ENCODE peak calls at places on chromosomes 6 and 20, in seven cellular contexts. H is lung, F is left lung, U is tibial artery, P is heart left ventricle, A is adrenal gland, T is fibroblast of lung. J is an unnamed sample. For H3K9me3 and H3K27me3, the result is how much of the 10 kb centered on the place peaks cover.

GRCh38 chr6:13013681-13014550 is 297.3 kb downstream of the PHACTR1 start:
- DNase-seq in H (no peak), F (peak), U (no peak), P (no peak), A (no peak), T (peak), J (peak)

GRCh38 chr6:13559968-13560650 is 14.3 kb upstream of the SIRT5 start:
- DNase-seq in H (no peak), F (no peak), U (no peak), P (no peak), A (no peak), T (no peak), J (no peak)

GRCh38 chr20:32507998-32508774 is 76.9 kb downstream of the NOL4L start:
- DNase-seq in H (no peak), F (peak), U (no peak), P (no peak), A (no peak), T (no peak), J (no peak)

GRCh38 chr20:15359056-15359455 is 1021.6 kb upstream of the FLRT3 start:
- DNase-seq in H (no peak), F (no peak), U (no peak), P (no peak), A (no peak), T (no peak), J (no peak)

GRCh38 chr20:31596831-31597482 is 8.1 kb upstream of the ID1 start:
- DNase-seq in H (no peak), F (no peak), U (no peak), P (no peak), A (no peak), T (no peak), J (no peak)

GRCh38 chr6:48184644-48185043 is 73.6 kb upstream of the PTCHD4 start:
- DNase-seq in H (no peak), F (no peak), U (no peak), P (no peak), A (no peak), T (peak), J (no peak)

GRCh38 chr6:42269553-42269952 is 51.9 kb upstream of the MRPS10 start:
- DNase-seq in H (no peak), F (no peak), U (no peak), P (no peak), A (no peak), T (no peak), J (no peak)

GRCh38 chr6:118992186-118992795 is 57.3 kb upstream of the MCM9 start:
- DNase-seq in H (no peak), F (no peak), U (no peak), P (no peak), A (no peak), T (no peak), J (no peak)

GRCh38 chr20:16201191-16201590 is 372.1 kb downstream of the KIF16B start:
- DNase-seq in H (no peak), F (no peak), U (no peak), P (no peak), A (no peak), T (no peak), J (no peak)

GRCh38 chr6:122995930-122996796 is at the start of gene CLVS2:
- DNase-seq in H (no peak), F (peak), U (no peak), P (no peak), A (no peak), T (peak), J (peak)

GRCh38 chr6:161134550-161135298 is 139.1 kb downstream of the AGPAT4 start:
- DNase-seq in H (no peak), F (no peak), U (no peak), P (no peak), A (no peak), T (no peak), J (no peak)

GRCh38 chr20:57791178-57791945 is 81.5 kb upstream of the PMEPA1 start:
- DNase-seq in H (no peak), F (no peak), U (no peak), P (no peak), A (no peak), T (no peak), J (no peak)

GRCh38 chr6:10894958-10895357 is 8.1 kb downstream of the SYCP2L start:
- DNase-seq in H (no peak), F (no peak), U (no peak), P (no peak), A (no peak), T (no peak), J (no peak)

GRCh38 chr6:32825966-32826365 is 9.2 kb upstream of the HLA-DOB start:
- DNase-seq in H (no peak), F (no peak), U (no peak), P (no peak), A (no peak), T (peak), J (no peak)

GRCh38 chr20:24992420-24993205 is at the start of gene APMAP:
- DNase-seq in H (peak), F (peak), U (peak), P (peak), A (peak), T (peak), J (peak)

GRCh38 chr6:34964564-34964963 is 75.5 kb downstream of the ANKS1A start:
- DNase-seq in H (no peak), F (no peak), U (no peak), P (peak), A (no peak), T (peak), J (peak)

GRCh38 chr6:157867981-157868380 is 44.9 kb downstream of the SNX9 start:
- DNase-seq in H (no peak), F (no peak), U (no peak), P (no peak), A (no peak), T (peak), J (no peak)

GRCh38 chr20:19880256-19881079 is 122.4 kb downstream of the RIN2 start:
- DNase-seq in H (no peak), F (no peak), U (no peak), P (no peak), A (peak), T (peak), J (no peak)

GRCh38 chr20:43963872-43964791 is 49.5 kb downstream of the TOX2 start:
- DNase-seq in H (no peak), F (no peak), U (peak), P (peak), A (no peak), T (peak), J (peak)

GRCh38 chr6:30171677-30172471 is 8.5 kb downstream of the TRIM15 start:
- DNase-seq in H (no peak), F (peak), U (no peak), P (no peak), A (no peak), T (peak), J (no peak)

GRCh38 chr6:143701343-143702234 is 23.8 kb downstream of the PHACTR2 start:
- DNase-seq in H (no peak), F (no peak), U (no peak), P (no peak), A (peak), T (peak), J (no peak)

GRCh38 chr6:125377621-125378020 is 75.9 kb upstream of the HDDC2 start:
- DNase-seq in H (no peak), F (no peak), U (no peak), P (no peak), A (no peak), T (peak), J (no peak)

GRCh38 chr20:39631557-39631956 is 669.4 kb downstream of the DHX35 start:
- DNase-seq in H (no peak), F (no peak), U (no peak), P (no peak), A (no peak), T (no peak), J (no peak)

GRCh38 chr20:39632757-39633156 is 670.6 kb downstream of the DHX35 start:
- DNase-seq in H (no peak), F (no peak), U (no peak), P (no peak), A (no peak), T (no peak), J (no peak)

GRCh38 chr20:39633689-39634088 is 671.5 kb downstream of the DHX35 start:
- DNase-seq in H (no peak), F (no peak), U (no peak), P (no peak), A (no peak), T (no peak), J (no peak)

GRCh38 chr20:39630215-39630614 is 668.1 kb downstream of the DHX35 start:
- DNase-seq in H (no peak), F (no peak), U (no peak), P (no peak), A (no peak), T (no peak), J (no peak)

DNA sequence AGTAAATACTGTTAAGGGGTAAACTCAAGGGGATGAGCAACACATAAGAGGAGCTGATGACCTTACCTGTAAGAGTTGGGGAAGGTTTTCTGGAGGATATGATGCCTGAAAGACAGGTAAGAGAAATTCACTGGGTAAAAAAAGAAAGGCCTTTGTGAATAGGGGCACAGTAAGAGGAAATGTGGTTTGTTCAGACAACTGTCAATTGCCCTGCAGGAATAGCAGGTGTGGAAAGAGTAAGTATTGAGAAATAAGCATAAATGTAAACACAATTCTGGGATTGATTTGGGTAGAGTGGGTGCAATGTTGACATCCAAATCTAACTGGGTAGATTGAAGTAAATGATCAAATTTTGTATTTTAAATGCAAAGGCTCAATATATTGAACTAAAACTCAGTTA is 670.0 kb downstream of the DHX35 start:
- DNase-seq in H (no peak), F (no peak), U (no peak), P (no peak), A (no peak), T (no peak), J (no peak)
- H3K9me3 ChIP-seq in H (under half), F (under half), U (under half), P (under half), A (under half), T (under half), J (under half)

GRCh38 chr6:133891814-133892443 is 3.0 kb downstream of the TCF21 start:
- DNase-seq in H (no peak), F (no peak), U (no peak), P (no peak), A (no peak), T (no peak), J (no peak)

GRCh38 chr6:133888931-133889556 is at the start of gene TCF21:
- DNase-seq in H (no peak), F (no peak), U (no peak), P (peak), A (peak), T (peak), J (peak)

GRCh38 chr6:133887478-133887877 is 1.4 kb upstream of the TCF21 start:
- DNase-seq in H (no peak), F (no peak), U (no peak), P (no peak), A (no peak), T (no peak), J (no peak)

GRCh38 chr6:133890941-133891813 is 2.3 kb downstream of the TCF21 start:
- DNase-seq in H (no peak), F (peak), U (no peak), P (peak), A (no peak), T (peak), J (peak)

GRCh38 chr6:133889557-133890301 is 816 bp downstream of the TCF21 start:
- DNase-seq in H (no peak), F (peak), U (no peak), P (peak), A (peak), T (peak), J (peak)
- H3K27me3 ChIP-seq in H (under half), F (half or more), U (half or more), P (under half), A (half or more), T (under half), J (under half)

GRCh38 chr6:147758305-147758704 is 249.8 kb downstream of the SAMD5 start:
- DNase-seq in H (no peak), F (no peak), U (no peak), P (no peak), A (no peak), T (no peak), J (peak)
- H3K4me3 ChIP-seq in H (no peak), F (no peak), U (no peak), P (no peak), A (no peak), T (no peak), J (no peak)

DNA sequence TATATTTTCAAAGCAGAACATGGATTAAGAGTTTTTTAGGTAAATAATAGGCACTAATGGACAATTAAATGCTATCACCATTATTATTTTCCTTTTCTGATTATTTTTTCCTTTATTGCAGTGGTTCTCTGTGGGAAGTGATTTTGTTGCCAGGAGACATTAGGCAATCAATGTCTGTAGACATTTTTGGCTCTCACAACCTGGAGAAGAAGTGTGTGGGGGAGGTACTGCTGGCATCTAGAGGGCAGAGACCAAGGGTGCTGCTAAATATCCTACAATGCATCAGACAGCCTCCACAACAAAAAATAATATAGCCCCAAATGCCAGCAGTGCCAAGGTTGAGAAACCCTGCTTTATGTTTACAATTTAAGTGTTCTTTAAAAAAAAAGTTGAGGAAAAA is 8.3 kb downstream of the IFNGR1 start:
- DNase-seq in H (no peak), F (no peak), U (no peak), P (no peak), A (no peak), T (peak), J (peak)
- H3K9me3 ChIP-seq in H (under half), F (under half), U (under half), P (under half), A (under half), T (under half), J (under half)

DNA sequence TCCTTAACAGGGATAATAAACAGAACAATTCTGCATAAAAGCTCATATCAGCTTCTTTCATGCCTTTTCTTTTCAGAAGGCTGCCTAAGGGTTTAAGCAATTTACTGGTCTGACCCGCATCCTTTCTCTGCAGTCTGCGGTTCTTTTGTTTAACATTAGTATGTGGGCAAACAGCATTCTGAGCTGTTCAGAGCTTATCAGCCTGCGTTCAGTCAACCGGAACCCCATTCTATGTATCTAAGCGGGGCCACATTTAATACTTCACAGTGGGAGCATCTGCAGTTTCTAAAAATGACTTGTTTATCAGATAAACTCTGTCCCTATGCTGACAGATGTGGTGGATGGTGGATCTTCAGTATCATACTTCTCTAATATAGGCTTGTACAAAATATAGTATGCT is 758.9 kb upstream of the MMS22L start:
- DNase-seq in H (no peak), F (no peak), U (no peak), P (no peak), A (no peak), T (no peak), J (no peak)
- H3K27me3 ChIP-seq in H (under half), F (under half), U (under half), P (under half), A (under half), T (under half), J (under half)

J was measured in MG63.